ENCODE peak calls at places on chromosomes 12 and 14, in five cellular contexts. K is A549, R is GM12878, J is ascending aorta, F is lung. N is an unnamed sample.

GRCh38 chr12:15151141-15152091 is 69.8 kb downstream of the RERG start:
- DNase-seq in J (no peak), R (no peak), F (no peak), K (peak; percentile 32), N (no peak)

GRCh38 chr14:33996450-33996849 is 45.6 kb upstream of the EGLN3 start:
- DNase-seq in K (no peak), F (no peak), R (no peak), J (no peak), N (no peak)

GRCh38 chr12:104605685-104606084 is 148.9 kb downstream of the CHST11 start:
- DNase-seq in F (peak; percentile 50), J (peak; percentile 64), K (peak; percentile 20), R (no peak), N (peak; percentile 66)

GRCh38 chr14:55302770-55303472 is 31.7 kb downstream of the FBXO34 start:
- DNase-seq in F (no peak), J (no peak), R (no peak), K (no peak), N (no peak)

GRCh38 chr12:124727244-124727673 is 136.4 kb downstream of the SCARB1 start:
- DNase-seq in F (peak; percentile 74), J (peak; percentile 66), R (no peak), K (no peak), N (peak; percentile 73)

GRCh38 chr14:45181329-45181728 is 45.6 kb downstream of the FANCM start:
- DNase-seq in R (no peak), J (no peak), K (no peak), F (no peak), N (no peak)

GRCh38 chr12:26839551-26839950 is 6.6 kb upstream of the ITPR2 start:
- DNase-seq in R (no peak), J (no peak), F (no peak), K (no peak), N (no peak)

GRCh38 chr14:34453226-34453625 is 8.8 kb downstream of the SPTSSA start:
- DNase-seq in J (no peak), K (no peak), F (no peak), R (no peak), N (no peak)

GRCh38 chr12:52698634-52699340 is 4.5 kb downstream of the KRT77 start:
- DNase-seq in K (no peak), R (no peak), F (no peak), J (no peak), N (no peak)

GRCh38 chr14:89956294-89957009 is 725 bp downstream of the TDP1 start:
- DNase-seq in R (peak; percentile 48), J (peak; percentile 70), K (peak; percentile 48), F (peak; percentile 54), N (peak; percentile 20)

GRCh38 chr12:124125472-124125871 is 152.5 kb downstream of the ZNF664 start:
- DNase-seq in J (no peak), F (no peak), K (no peak), R (peak; percentile 72), N (no peak)

GRCh38 chr14:22978873-22979671 is 3.3 kb downstream of the AJUBA start:
- DNase-seq in R (no peak), K (no peak), F (no peak), J (no peak), N (no peak)

GRCh38 chr12:54017027-54017788 is 8.4 kb downstream of the HOXC8 start:
- DNase-seq in R (no peak), F (no peak), K (peak; percentile 80), J (no peak), N (peak; percentile 73)

GRCh38 chr12:54016051-54016450 is 7.3 kb downstream of the HOXC8 start:
- DNase-seq in J (no peak), R (no peak), K (no peak), F (no peak), N (no peak)

GRCh38 chr12:54015210-54015931 is 6.6 kb downstream of the HOXC8 start:
- DNase-seq in J (no peak), K (no peak), F (no peak), R (no peak), N (no peak)

GRCh38 chr12:54017845-54018607 is 9.2 kb downstream of the HOXC8 start:
- DNase-seq in F (no peak), K (peak; percentile 93), J (no peak), R (peak; percentile 79), N (peak; percentile 80)

GRCh38 chr12:54016478-54016964 is 7.7 kb downstream of the HOXC8 start:
- DNase-seq in R (no peak), J (no peak), F (no peak), K (peak; percentile 84), N (no peak)
- H3K4me3 ChIP-seq in R (no peak overlapping the region), J (peak overlapping the region; percentile 71), F (no peak overlapping the region), K (peak overlapping the region; percentile 61), N (peak overlapping the region; percentile 70)

DNA sequence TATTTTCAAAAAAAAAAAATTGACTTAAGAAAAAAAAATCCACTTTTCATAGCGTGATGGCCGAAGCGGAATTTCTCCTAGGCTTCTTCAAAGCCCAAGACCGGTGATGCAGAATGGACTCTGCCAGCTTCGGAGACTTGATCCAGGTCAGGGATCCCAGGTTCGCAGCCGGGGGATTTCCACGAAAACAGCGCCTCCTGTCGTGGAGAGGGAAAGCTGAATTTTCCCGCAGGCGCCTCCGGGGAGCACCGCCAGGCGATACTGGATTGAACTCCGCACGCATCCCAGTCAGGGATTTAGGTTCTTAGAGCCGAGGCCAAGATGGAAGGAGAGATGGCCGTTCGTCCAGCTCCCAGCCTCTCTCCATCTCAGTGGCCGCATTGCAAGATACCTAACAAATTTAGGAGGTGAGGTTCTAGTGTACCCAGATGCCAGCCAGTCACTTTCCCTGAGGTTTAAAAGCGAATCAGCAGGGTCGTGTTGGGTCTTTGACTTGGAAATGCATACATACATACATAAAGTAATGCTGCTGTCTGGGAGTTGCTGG is 2.2 kb downstream of the TTC6 start:
- DNase-seq in F (no peak), R (no peak), K (peak; percentile 45), J (no peak), N (no peak)
- TF ChIP-seq CTCF in F (no peak), R (no peak), K (peak; percentile 7), J (no peak), N (no peak)

GRCh38 chr12:64633940-64634337 is 23.6 kb downstream of the RASSF3 start:
- DNase-seq in F (peak; percentile 60), R (no peak), K (peak; percentile 92), J (peak; percentile 42), N (no peak)

GRCh38 chr12:64633186-64633939 is 23.1 kb downstream of the RASSF3 start:
- DNase-seq in J (no peak), F (no peak), K (no peak), R (no peak), N (no peak)

GRCh38 chr12:64635356-64635998 is 25.2 kb downstream of the RASSF3 start:
- DNase-seq in R (no peak), J (no peak), F (no peak), K (no peak), N (no peak)

GRCh38 chr12:64631197-64631596 is 20.9 kb downstream of the RASSF3 start:
- DNase-seq in K (no peak), R (no peak), F (no peak), J (no peak), N (no peak)

GRCh38 chr12:64634508-64635092 is 24.3 kb downstream of the RASSF3 start:
- DNase-seq in R (no peak), F (no peak), K (no peak), J (no peak), N (no peak)
- H3K4me1 ChIP-seq in R (peaks cover 6% of the 10 kb centered on the region), F (peaks cover 15% of the 10 kb centered on the region), K (peaks cover 49% of the 10 kb centered on the region), J (peaks cover 10% of the 10 kb centered on the region), N (no peaks in the 10 kb centered on the region)

DNA sequence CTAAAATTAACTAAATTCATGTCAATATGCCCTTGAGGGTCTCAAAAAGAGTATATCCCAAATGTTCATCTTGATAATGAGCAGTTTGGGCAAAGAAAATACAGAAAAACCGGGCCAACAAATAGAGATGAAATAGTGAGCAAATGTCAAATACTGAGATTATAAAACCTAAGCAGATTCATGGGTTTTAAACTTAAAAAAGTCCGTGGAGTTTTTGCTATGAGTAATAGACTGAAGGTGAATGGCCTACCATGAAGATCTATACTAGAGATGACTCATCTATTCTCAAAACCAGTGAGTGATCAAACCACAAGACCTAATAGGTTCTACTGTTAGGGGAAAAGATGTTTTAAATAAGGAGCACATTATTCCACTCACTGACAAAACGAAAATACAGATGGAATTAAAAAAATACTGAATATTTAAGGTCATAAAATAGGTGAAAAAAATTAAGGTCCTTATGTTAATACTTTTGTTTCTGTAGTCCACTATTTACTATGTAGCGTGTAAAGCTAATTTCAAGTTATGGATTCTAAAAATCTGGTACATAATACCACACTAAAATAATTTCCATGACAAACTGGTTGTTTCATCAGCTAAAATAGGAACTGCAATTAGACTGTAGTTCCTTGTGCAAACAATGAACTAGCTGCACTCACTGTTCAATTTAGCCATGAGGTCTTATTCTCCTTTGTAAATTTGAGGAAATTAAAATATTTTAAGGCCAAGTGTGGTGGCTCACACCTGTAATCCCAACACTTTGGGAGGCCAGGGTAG is 5.0 kb downstream of the HNRNPC start:
- DNase-seq in K (no peak), F (no peak), J (no peak), R (peak; percentile 56), N (no peak)
- H3K4me3 ChIP-seq in K (peak overlapping the region; percentile 85), F (no peak overlapping the region), J (peak overlapping the region; percentile 95), R (peak overlapping the region; percentile 98), N (peak overlapping the region; percentile 3)